ENCODE peak calls at places on chromosomes 4 and X, in five cellular contexts. L is HL-60, P is GM12878, X is SK-N-SH, F is GM23338. A is an unnamed sample.

GRCh38 chr4:116515959-116516358 is 569.4 kb downstream of the TRAM1L1 start:
- DNase-seq in F (no peak), P (no peak), X (no peak), L (no peak), A (no peak)

GRCh38 chrX:133983974-133984578 is 1.3 kb downstream of the GPC3 start:
- DNase-seq in F (peak), P (no peak), L (no peak), X (no peak), A (no peak)

GRCh38 chr4:55364691-55365346 is 18.8 kb downstream of the SRD5A3 start:
- DNase-seq in L (no peak), F (peak), X (no peak), P (no peak), A (no peak)

GRCh38 chr4:21011106-21011505 is 310.8 kb downstream of the PACRGL start:
- DNase-seq in F (no peak), L (no peak), X (no peak), P (no peak), A (no peak)

GRCh38 chr4:11312389-11312788 is 116.3 kb downstream of the HS3ST1 start:
- DNase-seq in F (no peak), X (no peak), P (no peak), L (no peak), A (no peak)

GRCh38 chr4:2260336-2261109 is 1.4 kb downstream of the MXD4 start:
- DNase-seq in P (no peak), X (no peak), L (no peak), F (no peak), A (no peak)

GRCh38 chrX:54495814-54496516 is at the start of gene FGD1:
- DNase-seq in P (no peak), F (peak), L (no peak), X (peak), A (no peak)

GRCh38 chr4:1130318-1131186 is 17.2 kb upstream of the RNF212 start:
- DNase-seq in X (peak), F (peak), L (peak), P (peak), A (peak)

GRCh38 chr4:185956546-185956945 is 112.4 kb upstream of the TLR3 start:
- DNase-seq in X (peak), F (no peak), P (no peak), L (no peak), A (no peak)

GRCh38 chrX:106899841-106900240 is 3.3 kb downstream of the RIPPLY1 start:
- DNase-seq in F (no peak), X (no peak), P (no peak), L (no peak), A (no peak)
- TF ChIP-seq REST in F (no peak), X (no peak), P (no peak), L (no peak), A (no peak)

GRCh38 chrX:112636951-112637541 is 42.7 kb downstream of the LHFPL1 start:
- DNase-seq in X (no peak), F (no peak), L (no peak), P (no peak), A (no peak)
- TF ChIP-seq POLR2AphosphoS5 in X (no peak), F (no peak), L (no peak), P (no peak), A (no peak)

GRCh38 chr4:147840846-147841732 is 109.2 kb downstream of the ARHGAP10 start:
- DNase-seq in P (peak), F (no peak), X (no peak), L (no peak), A (no peak)
- TF ChIP-seq REST in P (no peak), F (no peak), X (no peak), L (no peak), A (no peak)

DNA sequence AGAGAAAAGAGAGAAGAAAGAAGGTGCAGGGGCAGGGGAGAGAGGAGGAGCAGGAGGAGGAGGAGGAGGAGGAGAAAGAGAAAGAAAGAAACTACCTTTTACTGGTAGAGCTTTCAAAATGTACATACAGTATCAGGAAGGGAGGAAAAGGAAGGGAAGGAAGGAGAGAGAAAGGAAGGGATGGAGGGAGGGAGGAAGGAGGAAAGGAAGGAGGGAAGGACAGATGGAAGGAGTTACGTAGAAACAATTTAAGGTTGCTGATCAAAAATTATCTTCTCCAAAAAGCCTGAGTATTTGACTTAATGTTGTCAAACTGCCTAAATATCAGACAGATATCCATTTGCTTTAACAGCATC is 13.4 kb downstream of the TBC1D9 start:
- DNase-seq in F (no peak), X (no peak), P (no peak), L (no peak), A (no peak)
- TF ChIP-seq POLR2AphosphoS5 in F (no peak), X (no peak), P (no peak), L (no peak), A (no peak)